ENCODE peak calls at places on chromosomes 12 and 14, in six cellular contexts. N is AG09309; Z is cardiac fibroblast; U is progenitor cell of endocrine pancreas; M is CD8-positive, alpha-beta T cell; L is glutamatergic neuron. R is an unnamed sample.
A peak's percentile ranks its signal among the peaks of the same experiment; 100 is the strongest.

GRCh38 chr14:27945512-27945911 is 821.1 kb upstream of the FOXG1 start:
- DNase-seq in N (no peak), Z (no peak), U (no peak), M (no peak), L (no peak), R (no peak)

GRCh38 chr12:65055874-65056273 is 65.2 kb downstream of the WIF1 start:
- DNase-seq in N (no peak), Z (no peak), U (no peak), M (no peak), L (no peak), R (no peak)

GRCh38 chr12:26156201-26156871 is 31.5 kb upstream of the BHLHE41 start:
- DNase-seq in N (no peak), Z (no peak), U (no peak), M (no peak), L (no peak), R (no peak)

GRCh38 chr12:31567029-31567428 is 23.9 kb downstream of the DENND5B start:
- DNase-seq in N (no peak), Z (no peak), U (no peak), M (no peak), L (no peak), R (no peak)

GRCh38 chr14:72644758-72645489 is 249.0 kb downstream of the DPF3 start:
- DNase-seq in N (no peak), Z (no peak), U (no peak), M (no peak), L (no peak), R (no peak)

GRCh38 chr14:65866906-65867305 is 454.4 kb downstream of the FUT8 start:
- DNase-seq in N (no peak), Z (no peak), U (no peak), M (no peak), L (no peak), R (no peak)

GRCh38 chr14:93219103-93219726 is 12.2 kb downstream of the UBR7 start:
- DNase-seq in N (no peak), Z (peak; percentile 80), U (no peak), M (no peak), L (no peak), R (no peak)

GRCh38 chr14:30706704-30707103 is 84.6 kb downstream of the SCFD1 start:
- DNase-seq in N (no peak), Z (no peak), U (no peak), M (no peak), L (no peak), R (no peak)

GRCh38 chr12:24864796-24865125 is 84.1 kb downstream of the BCAT1 start:
- DNase-seq in N (no peak), Z (no peak), U (no peak), M (no peak), L (no peak), R (no peak)

GRCh38 chr14:53567236-53567785 is 389.3 kb downstream of the BMP4 start:
- DNase-seq in N (no peak), Z (no peak), U (no peak), M (no peak), L (no peak), R (no peak)

GRCh38 chr12:5473076-5473475 is 41.2 kb downstream of the NTF3 start:
- DNase-seq in N (no peak), Z (peak; percentile 22), U (no peak), M (no peak), L (no peak), R (no peak)

GRCh38 chr12:16350682-16351081 is 3.2 kb downstream of the MGST1 start:
- DNase-seq in N (peak; percentile 84), Z (peak; percentile 95), U (no peak), M (no peak), L (no peak), R (no peak)

GRCh38 chr12:87848248-87848868 is 180.8 kb downstream of the C12orf50 start:
- DNase-seq in N (peak; percentile 27), Z (peak; percentile 86), U (no peak), M (no peak), L (no peak), R (peak; percentile 37)

GRCh38 chr12:101127521-101128219 is 82.4 kb downstream of the SLC5A8 start:
- DNase-seq in N (peak; percentile 38), Z (peak; percentile 0), U (no peak), M (no peak), L (no peak), R (no peak)

GRCh38 chr12:82517027-82517426 is 158.7 kb downstream of the METTL25 start:
- DNase-seq in N (no peak), Z (peak; percentile 18), U (no peak), M (no peak), L (peak; percentile 34), R (peak; percentile 20)

GRCh38 chr12:40584763-40585162 is 107.5 kb upstream of the CNTN1 start:
- DNase-seq in N (no peak), Z (no peak), U (no peak), M (no peak), L (no peak), R (no peak)

GRCh38 chr12:123748661-123749060 is 13.4 kb upstream of the DNAH10 start:
- DNase-seq in N (no peak), Z (no peak), U (no peak), M (no peak), L (no peak), R (no peak)

GRCh38 chr12:95417372-95417771 is 56.6 kb upstream of the METAP2 start:
- DNase-seq in N (no peak), Z (no peak), U (no peak), M (no peak), L (no peak), R (no peak)

GRCh38 chr12:123815968-123816367 is 53.9 kb downstream of the DNAH10 start:
- DNase-seq in N (no peak), Z (no peak), U (no peak), M (no peak), L (no peak), R (no peak)

GRCh38 chr12:99027491-99027890 is 382.4 kb downstream of the APAF1 start:
- DNase-seq in N (no peak), Z (no peak), U (no peak), M (no peak), L (no peak), R (no peak)

GRCh38 chr12:28710882-28711281 is 438.2 kb upstream of the FAR2 start:
- DNase-seq in N (peak; percentile 80), Z (peak; percentile 45), U (no peak), M (no peak), L (no peak), R (no peak)

DNA sequence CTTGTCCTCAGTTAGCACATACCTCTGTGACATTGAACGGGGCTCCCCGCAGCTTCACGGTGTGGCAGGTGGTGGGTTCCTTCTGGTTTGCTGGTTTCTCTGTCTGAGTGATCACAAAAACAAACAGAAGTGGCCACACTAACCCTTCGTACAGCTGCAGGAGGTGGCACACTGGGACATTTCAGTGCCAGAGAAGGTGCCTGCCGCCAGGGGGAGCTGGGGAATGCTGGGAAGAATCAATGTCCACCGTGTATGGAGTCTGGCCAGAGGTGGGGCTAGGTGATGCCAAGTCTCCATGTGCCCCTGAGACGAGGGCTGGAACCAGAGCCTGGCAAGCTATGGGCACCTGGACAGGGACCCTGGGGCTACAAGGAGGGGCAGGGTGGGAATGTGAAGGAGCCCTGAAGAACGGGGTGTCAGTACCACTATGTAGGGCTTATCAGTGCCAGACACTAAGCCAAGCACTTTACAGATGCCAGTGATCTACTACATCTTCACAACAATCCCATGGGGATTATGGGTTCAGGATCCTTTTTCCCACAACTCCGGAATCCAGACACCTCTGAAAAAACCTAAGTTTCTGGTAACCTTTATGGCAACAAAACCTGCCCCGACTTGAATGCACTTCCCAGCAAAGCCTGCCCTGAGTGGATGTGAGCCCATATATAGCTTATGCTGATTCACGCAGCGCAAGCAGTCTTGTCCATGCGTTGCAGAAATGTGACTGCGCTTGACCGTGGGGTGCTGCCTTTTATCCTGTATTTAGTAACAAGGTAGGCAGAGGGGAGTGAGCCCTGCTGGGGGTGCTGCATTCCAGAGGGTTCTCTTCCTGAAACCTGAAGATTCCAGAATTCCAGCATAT is 10.8 kb downstream of the RBM19 start:
- DNase-seq in N (no peak), Z (peak; percentile 13), U (peak; percentile 31), M (no peak), L (peak; percentile 64), R (peak; percentile 74)
- TF ChIP-seq CTCF in N (peak; percentile 59), Z (peak; percentile 73), U (peak; percentile 49), M (no peak), L (peak; percentile 49), R (peak; percentile 68)

DNA sequence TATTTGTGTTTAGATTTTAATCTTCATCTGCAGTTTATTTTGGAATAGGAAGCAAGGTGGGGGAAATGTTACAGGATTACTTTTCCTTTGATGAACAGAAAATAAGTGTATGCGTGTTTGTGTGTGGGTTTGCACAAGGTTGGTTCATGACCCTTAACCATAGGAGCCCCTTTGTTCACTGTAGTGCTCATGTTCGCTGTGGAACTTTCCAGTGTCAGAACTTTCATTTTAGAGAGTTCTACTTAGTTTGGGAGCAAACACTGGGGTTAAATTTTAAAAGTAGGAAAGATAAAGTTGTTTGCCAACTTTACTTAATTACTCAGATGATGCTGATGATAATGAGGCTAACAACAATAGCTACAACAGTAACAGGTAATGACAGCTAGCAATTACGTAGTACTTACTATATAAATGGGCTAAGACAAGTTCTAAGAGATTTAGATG is 6.5 kb upstream of the A2M start:
- DNase-seq in N (no peak), Z (no peak), U (no peak), M (no peak), L (no peak), R (no peak)
- TF ChIP-seq CTCF in N (no peak), Z (no peak), U (no peak), M (no peak), L (no peak), R (no peak)

GRCh38 chr14:50039734-50040400 is 76.5 kb downstream of the VCPKMT start:
- DNase-seq in N (peak; percentile 40), Z (peak; percentile 79), U (no peak), M (no peak), L (no peak), R (no peak)

GRCh38 chr14:50037837-50038236 is 78.5 kb downstream of the VCPKMT start:
- DNase-seq in N (no peak), Z (no peak), U (no peak), M (no peak), L (no peak), R (no peak)

GRCh38 chr14:50037240-50037639 is 79.1 kb downstream of the VCPKMT start:
- DNase-seq in N (no peak), Z (no peak), U (no peak), M (no peak), L (no peak), R (no peak)

GRCh38 chr14:50039120-50039517 is 77.3 kb downstream of the VCPKMT start:
- DNase-seq in N (no peak), Z (no peak), U (no peak), M (no peak), L (no peak), R (no peak)

GRCh38 chr14:50038398-50039119 is 77.8 kb downstream of the VCPKMT start:
- DNase-seq in N (peak; percentile 97), Z (peak; percentile 74), U (no peak), M (no peak), L (no peak), R (no peak)
- TF ChIP-seq CTCF in N (peak; percentile 28), Z (peak; percentile 31), U (no peak), M (no peak), L (no peak), R (no peak)

GRCh38 chr12:58931518-58931917 is 11.2 kb upstream of the LRIG3 start:
- DNase-seq in N (no peak), Z (no peak), U (no peak), M (no peak), L (no peak), R (no peak)
- TF ChIP-seq CTCF in N (no peak), Z (peak; percentile 15), U (no peak), M (no peak), L (no peak), R (no peak)

GRCh38 chr12:9064201-9064814 is 51.4 kb downstream of the A2M start:
- DNase-seq in N (peak; percentile 5), Z (peak; percentile 65), U (peak; percentile 78), M (peak; percentile 31), L (peak; percentile 74), R (peak; percentile 69)
- TF ChIP-seq CTCF in N (peak; percentile 33), Z (peak; percentile 22), U (peak; percentile 66), M (peak; percentile 31), L (no peak), R (no peak)

GRCh38 chr12:118206107-118206412 is 70.1 kb downstream of the PEBP1 start:
- DNase-seq in N (no peak), Z (no peak), U (no peak), M (no peak), L (no peak), R (no peak)
- TF ChIP-seq CTCF in N (no peak), Z (no peak), U (no peak), M (no peak), L (no peak), R (no peak)